ENCODE peak calls at places on chromosomes 12 and 14, in five cellular contexts. E is GM23248; S is lower lobe of right lung; A is CD8-positive, alpha-beta memory T cell; C is gastrocnemius medialis. I is an unnamed sample. For H3K36me3, the result is how much of the 10 kb centered on the place peaks cover.

GRCh38 chr12:4829161-4829792 is 80.4 kb upstream of the KCNA1 start:
- DNase-seq in C (no peak), S (no peak), A (peak), E (no peak), I (no peak)

GRCh38 chr12:27780612-27781408 is 774 bp upstream of the MANSC4 start:
- DNase-seq in S (no peak), C (no peak), A (no peak), E (peak), I (peak)

GRCh38 chr12:89671469-89671868 is 37.2 kb downstream of the ATP2B1 start:
- DNase-seq in S (no peak), A (no peak), E (peak), C (no peak), I (no peak)

GRCh38 chr14:61718039-61718438 is 22.7 kb downstream of the HIF1A start:
- DNase-seq in C (no peak), S (no peak), A (no peak), E (no peak), I (no peak)

GRCh38 chr14:98725196-98725595 is 546.8 kb downstream of the BCL11B start:
- DNase-seq in E (no peak), C (no peak), A (no peak), S (no peak), I (no peak)

GRCh38 chr14:93301821-93302447 is 30.9 kb downstream of the BTBD7 start:
- DNase-seq in S (no peak), A (no peak), E (no peak), C (no peak), I (no peak)

GRCh38 chr14:101518611-101519048 is 42.7 kb upstream of the DIO3 start:
- DNase-seq in A (no peak), C (peak), S (peak), E (peak), I (no peak)

GRCh38 chr14:48331421-48331820 is 656.0 kb upstream of the MDGA2 start:
- DNase-seq in S (no peak), C (no peak), A (no peak), E (no peak), I (no peak)

GRCh38 chr14:87063181-87063580 is 929.8 kb downstream of the GALC start:
- DNase-seq in E (no peak), S (no peak), C (no peak), A (no peak), I (no peak)

GRCh38 chr14:50774542-50775267 is 56.3 kb downstream of the NIN start:
- DNase-seq in A (no peak), E (peak), C (no peak), S (no peak), I (no peak)

GRCh38 chr12:109677323-109677722 is 36.3 kb upstream of the FAM222A start:
- DNase-seq in S (no peak), E (no peak), C (no peak), A (no peak), I (no peak)

GRCh38 chr14:74587363-74587707 is 24.7 kb downstream of the LTBP2 start:
- DNase-seq in C (no peak), E (no peak), A (no peak), S (no peak), I (no peak)

GRCh38 chr12:92784356-92784755 is 81.6 kb downstream of the PLEKHG7 start:
- DNase-seq in E (peak), S (no peak), C (no peak), A (no peak), I (no peak)

GRCh38 chr12:124852911-124853441 is 10.7 kb downstream of the SCARB1 start:
- DNase-seq in C (no peak), S (no peak), A (no peak), E (no peak), I (no peak)

GRCh38 chr14:74571901-74572828 is 39.9 kb downstream of the LTBP2 start:
- DNase-seq in C (no peak), S (no peak), E (peak), A (no peak), I (no peak)

GRCh38 chr14:102472815-102473158 is 36.8 kb downstream of the ANKRD9 start:
- DNase-seq in S (no peak), C (peak), A (no peak), E (no peak), I (no peak)

GRCh38 chr14:58549358-58549757 is 88.4 kb upstream of the DACT1 start:
- DNase-seq in S (no peak), E (no peak), A (no peak), C (no peak), I (no peak)

GRCh38 chr12:11813422-11813813 is 163.9 kb downstream of the ETV6 start:
- DNase-seq in E (no peak), C (no peak), S (no peak), A (no peak), I (no peak)

GRCh38 chr12:65827827-65828231 is 3.5 kb downstream of the HMGA2 start:
- DNase-seq in S (no peak), C (no peak), E (peak), A (no peak), I (no peak)

GRCh38 chr12:94182971-94183701 is 34.8 kb downstream of the PLXNC1 start:
- DNase-seq in S (no peak), E (no peak), C (no peak), A (no peak), I (no peak)

GRCh38 chr12:73935817-73936216 is 601.8 kb upstream of the ATXN7L3B start:
- DNase-seq in A (no peak), C (no peak), S (no peak), E (no peak), I (no peak)

GRCh38 chr14:100389497-100390104 is 66.5 kb downstream of the SLC25A47 start:
- DNase-seq in A (no peak), C (no peak), E (no peak), S (no peak), I (no peak)

GRCh38 chr12:53560912-53561589 is 53.8 kb upstream of the NPFF start:
- DNase-seq in S (no peak), C (no peak), A (no peak), E (peak), I (no peak)

GRCh38 chr12:66405395-66405794 is 103.1 kb downstream of the HELB start:
- DNase-seq in A (no peak), E (peak), S (no peak), C (no peak), I (no peak)

GRCh38 chr12:132282031-132282949 is 47.1 kb downstream of the GALNT9 start:
- DNase-seq in E (no peak), A (no peak), C (no peak), S (peak), I (no peak)

GRCh38 chr14:88985654-88986053 is 161.2 kb downstream of the TTC8 start:
- DNase-seq in E (no peak), A (no peak), S (no peak), C (no peak), I (no peak)

GRCh38 chr12:85275359-85275758 is 4.7 kb upstream of the ALX1 start:
- DNase-seq in S (no peak), A (no peak), E (no peak), C (no peak), I (no peak)

DNA sequence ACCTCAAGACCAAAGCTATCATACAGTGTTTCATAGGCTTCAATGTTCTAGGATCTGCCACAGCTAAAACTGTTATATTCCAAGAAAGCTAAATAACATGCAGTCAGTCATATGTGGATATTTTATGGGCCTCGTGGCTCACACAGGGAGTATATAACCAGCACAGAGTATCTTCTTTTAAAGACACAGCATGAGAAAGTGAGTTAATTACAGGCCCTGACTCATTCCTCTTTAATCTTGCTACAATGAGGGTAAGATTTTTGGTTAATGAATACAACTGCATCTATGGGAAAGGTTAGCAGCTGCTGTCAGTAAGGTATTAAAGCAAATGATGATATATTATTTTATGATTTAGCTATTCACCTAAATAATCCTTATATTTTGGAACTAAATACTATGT is 111.0 kb downstream of the TRAFD1 start:
- DNase-seq in C (no peak), E (peak), S (no peak), A (no peak), I (no peak)
- H3K36me3 ChIP-seq in C (half or more), E (half or more), S (half or more), A (under half), I (under half)

GRCh38 chr12:288687-289086 is 26.1 kb upstream of the SLC6A13 start:
- DNase-seq in E (peak), A (no peak), C (no peak), S (no peak), I (no peak)
- H3K36me3 ChIP-seq in E (under half), A (under half), C (half or more), S (half or more), I (under half)

GRCh38 chr14:71658261-71658860 is 273.9 kb upstream of the RGS6 start:
- DNase-seq in E (peak), A (no peak), S (no peak), C (no peak), I (no peak)
- H3K36me3 ChIP-seq in E (under half), A (under half), S (under half), C (under half), I (under half)

GRCh38 chr14:30896435-30896834 is 22.1 kb downstream of the COCH start:
- DNase-seq in E (no peak), A (no peak), C (no peak), S (no peak), I (no peak)

GRCh38 chr14:30888480-30889243 is 14.3 kb downstream of the COCH start:
- DNase-seq in A (no peak), C (no peak), E (no peak), S (no peak), I (no peak)

GRCh38 chr14:30894923-30895515 is 20.7 kb downstream of the COCH start:
- DNase-seq in S (no peak), C (no peak), E (no peak), A (no peak), I (no peak)

GRCh38 chr14:30889244-30889594 is 14.9 kb downstream of the COCH start:
- DNase-seq in E (no peak), S (no peak), A (no peak), C (no peak), I (no peak)

DNA sequence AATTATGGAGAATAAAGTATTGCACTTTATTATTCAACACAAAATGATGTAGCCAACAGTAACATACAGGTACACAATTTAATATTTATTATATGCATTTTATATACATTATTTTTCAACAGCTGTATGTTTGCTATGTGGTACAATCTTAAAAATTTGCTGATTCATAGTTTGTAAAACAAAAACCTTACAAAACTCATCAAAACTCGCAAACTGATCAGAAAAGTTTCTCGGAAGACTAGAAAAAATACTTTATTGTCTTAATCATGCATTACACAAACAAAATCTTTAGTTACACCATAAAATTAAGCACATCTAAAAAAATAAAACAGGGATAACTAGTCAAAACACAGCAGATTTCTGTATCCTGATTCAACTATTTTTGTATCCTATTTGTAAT is 19.5 kb downstream of the COCH start:
- DNase-seq in A (no peak), S (no peak), E (no peak), C (no peak), I (no peak)
- H3K36me3 ChIP-seq in A (under half), S (under half), E (under half), C (under half), I (under half)

DNA sequence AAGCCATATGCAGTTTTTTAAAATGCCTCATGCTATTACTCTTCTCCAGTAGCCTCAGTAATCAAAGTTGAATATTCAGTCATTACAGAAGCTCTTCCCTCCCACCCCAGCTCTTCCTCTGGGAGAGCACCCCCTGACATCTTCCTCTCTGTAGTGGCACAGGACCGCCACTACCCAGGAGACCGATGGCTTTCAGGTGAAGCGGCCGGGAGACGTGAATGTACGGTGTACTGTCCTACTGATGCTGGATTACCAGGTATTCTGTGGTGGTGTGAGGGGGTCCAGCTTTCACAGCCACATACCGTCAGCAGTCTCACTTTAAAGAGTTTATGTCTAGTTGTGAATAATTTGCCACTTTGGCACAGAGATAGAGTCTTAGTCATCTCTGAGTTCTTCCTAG is 4.6 kb downstream of the SMARCD1 start:
- DNase-seq in E (no peak), A (no peak), C (no peak), S (no peak), I (no peak)
- H3K36me3 ChIP-seq in E (under half), A (under half), C (half or more), S (half or more), I (half or more)

GRCh38 chr12:71236133-71236660 is 78.4 kb upstream of the TSPAN8 start:
- DNase-seq in S (no peak), C (no peak), E (no peak), A (no peak), I (no peak)

GRCh38 chr12:71230542-71230941 is 72.7 kb upstream of the TSPAN8 start:
- DNase-seq in A (no peak), S (no peak), E (no peak), C (no peak), I (no peak)

GRCh38 chr12:71237128-71237527 is 79.3 kb upstream of the TSPAN8 start:
- DNase-seq in E (no peak), S (no peak), C (no peak), A (no peak), I (no peak)

DNA sequence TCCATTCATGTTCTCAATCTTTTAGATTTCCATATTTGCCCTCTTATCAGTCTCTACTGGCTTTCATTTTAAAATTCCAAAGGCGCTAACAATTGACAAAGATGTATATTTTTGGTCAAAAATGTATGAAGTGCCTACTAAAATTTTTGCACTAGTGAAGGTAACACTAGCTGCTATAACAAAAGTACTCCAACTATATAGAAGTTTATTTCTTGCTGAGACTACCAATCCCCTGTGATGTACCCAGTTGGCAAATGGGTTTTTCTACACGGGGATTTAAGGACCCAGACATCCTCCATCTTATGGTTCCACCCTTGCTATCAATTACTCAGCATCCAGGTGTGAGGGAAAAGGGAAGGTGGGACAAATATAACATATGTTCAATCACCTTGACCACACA is 75.3 kb upstream of the TSPAN8 start:
- DNase-seq in C (no peak), E (no peak), S (no peak), A (no peak), I (no peak)
- H3K36me3 ChIP-seq in C (under half), E (under half), S (under half), A (under half), I (under half)

DNA sequence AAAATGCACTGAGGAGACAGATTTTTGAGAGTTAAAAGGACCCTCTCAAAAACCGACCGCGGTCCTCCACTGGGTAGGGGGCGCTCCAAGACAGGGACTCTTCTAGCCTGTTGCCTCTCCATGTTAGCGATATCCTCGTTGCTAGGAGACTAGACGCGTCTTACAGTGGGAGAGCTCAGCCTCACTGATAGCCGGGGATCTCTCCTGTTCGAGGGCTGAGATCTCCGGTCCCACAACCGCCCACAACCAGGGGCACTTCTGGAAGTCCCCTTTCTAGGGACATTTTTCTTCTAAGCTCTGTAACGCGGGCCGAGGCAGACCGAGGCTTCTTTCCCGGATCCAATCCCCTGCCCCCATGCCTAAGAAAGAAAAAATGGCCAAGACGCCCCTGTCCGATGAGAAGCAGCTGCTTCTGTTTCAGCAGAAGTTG is 21.3 kb downstream of the FKBP11 start:
- DNase-seq in S (peak), C (no peak), A (peak), E (peak), I (no peak)
- H3K36me3 ChIP-seq in S (under half), C (under half), A (under half), E (under half), I (under half)

I was measured in thoracic aorta.